ENCODE peak calls at places on chromosomes 7 and 10, in seven cellular contexts. One of them, this sample, is unnamed.

GRCh38 chr7:45068236-45069023 is 20.3 kb downstream of the NACAD start:
- DNase-seq in tibial nerve: no peak
- DNase-seq in head of caudate nucleus: no peak
- DNase-seq in activated T-cell treated with anti-CD3 and anti-CD28 coated beads, Interleukin-2, amount 50 U/mL, for 1 hour: no peak
- DNase-seq in NCI-H2029 treated with DMSO at 0.1 percent for 48 hours: no peak
- DNase-seq in COLO829: no peak
- DNase-seq in NCI-H2081: no peak
- DNase-seq in this sample: no peak

GRCh38 chr7:139737221-139738100 is 40.3 kb downstream of the HIPK2 start:
- DNase-seq in tibial nerve: no peak
- DNase-seq in head of caudate nucleus: no peak
- DNase-seq in activated T-cell treated with anti-CD3 and anti-CD28 coated beads, Interleukin-2, amount 50 U/mL, for 1 hour: no peak
- DNase-seq in NCI-H2029 treated with DMSO at 0.1 percent for 48 hours: no peak
- DNase-seq in COLO829: no peak
- DNase-seq in NCI-H2081: peak; percentile 23
- DNase-seq in this sample: no peak

GRCh38 chr10:96705134-96705533 is 15.2 kb downstream of the PIK3AP1 start:
- DNase-seq in tibial nerve: no peak
- DNase-seq in head of caudate nucleus: no peak
- DNase-seq in activated T-cell treated with anti-CD3 and anti-CD28 coated beads, Interleukin-2, amount 50 U/mL, for 1 hour: no peak
- DNase-seq in NCI-H2029 treated with DMSO at 0.1 percent for 48 hours: no peak
- DNase-seq in COLO829: no peak
- DNase-seq in NCI-H2081: no peak
- DNase-seq in this sample: no peak

GRCh38 chr10:3430501-3430900 is 257.9 kb upstream of the PITRM1 start:
- DNase-seq in tibial nerve: no peak
- DNase-seq in head of caudate nucleus: peak; percentile 21
- DNase-seq in activated T-cell treated with anti-CD3 and anti-CD28 coated beads, Interleukin-2, amount 50 U/mL, for 1 hour: no peak
- DNase-seq in NCI-H2029 treated with DMSO at 0.1 percent for 48 hours: no peak
- DNase-seq in COLO829: no peak
- DNase-seq in NCI-H2081: no peak
- DNase-seq in this sample: no peak

GRCh38 chr7:13829914-13830603 is 159.4 kb downstream of the ETV1 start:
- DNase-seq in tibial nerve: no peak
- DNase-seq in head of caudate nucleus: no peak
- DNase-seq in activated T-cell treated with anti-CD3 and anti-CD28 coated beads, Interleukin-2, amount 50 U/mL, for 1 hour: no peak
- DNase-seq in NCI-H2029 treated with DMSO at 0.1 percent for 48 hours: no peak
- DNase-seq in COLO829: no peak
- DNase-seq in NCI-H2081: peak; percentile 81
- DNase-seq in this sample: no peak

GRCh38 chr7:143288836-143289235 is 685 bp downstream of the CASP2 start:
- DNase-seq in tibial nerve: no peak
- DNase-seq in head of caudate nucleus: no peak
- DNase-seq in activated T-cell treated with anti-CD3 and anti-CD28 coated beads, Interleukin-2, amount 50 U/mL, for 1 hour: no peak
- DNase-seq in NCI-H2029 treated with DMSO at 0.1 percent for 48 hours: no peak
- DNase-seq in COLO829: peak; percentile 50
- DNase-seq in NCI-H2081: no peak
- DNase-seq in this sample: no peak

GRCh38 chr7:42650171-42650570 is 261.7 kb downstream of the C7orf25 start:
- DNase-seq in tibial nerve: no peak
- DNase-seq in head of caudate nucleus: peak; percentile 62
- DNase-seq in activated T-cell treated with anti-CD3 and anti-CD28 coated beads, Interleukin-2, amount 50 U/mL, for 1 hour: no peak
- DNase-seq in NCI-H2029 treated with DMSO at 0.1 percent for 48 hours: no peak
- DNase-seq in COLO829: peak; percentile 89
- DNase-seq in NCI-H2081: no peak
- DNase-seq in this sample: no peak

GRCh38 chr10:93261961-93262610 is 188.4 kb downstream of the CYP26A1 start:
- DNase-seq in tibial nerve: no peak
- DNase-seq in head of caudate nucleus: no peak
- DNase-seq in activated T-cell treated with anti-CD3 and anti-CD28 coated beads, Interleukin-2, amount 50 U/mL, for 1 hour: no peak
- DNase-seq in NCI-H2029 treated with DMSO at 0.1 percent for 48 hours: no peak
- DNase-seq in COLO829: peak; percentile 14
- DNase-seq in NCI-H2081: no peak
- DNase-seq in this sample: no peak

GRCh38 chr10:29702288-29703164 is 67.8 kb upstream of the SVIL start:
- DNase-seq in tibial nerve: no peak
- DNase-seq in head of caudate nucleus: peak; percentile 27
- DNase-seq in activated T-cell treated with anti-CD3 and anti-CD28 coated beads, Interleukin-2, amount 50 U/mL, for 1 hour: no peak
- DNase-seq in NCI-H2029 treated with DMSO at 0.1 percent for 48 hours: no peak
- DNase-seq in COLO829: no peak
- DNase-seq in NCI-H2081: no peak
- DNase-seq in this sample: no peak

GRCh38 chr10:72425133-72425532 is 70.4 kb upstream of the DNAJB12 start:
- DNase-seq in tibial nerve: no peak
- DNase-seq in head of caudate nucleus: peak; percentile 82
- DNase-seq in activated T-cell treated with anti-CD3 and anti-CD28 coated beads, Interleukin-2, amount 50 U/mL, for 1 hour: no peak
- DNase-seq in NCI-H2029 treated with DMSO at 0.1 percent for 48 hours: no peak
- DNase-seq in COLO829: peak; percentile 36
- DNase-seq in NCI-H2081: no peak
- DNase-seq in this sample: no peak

This sample was measured in prostate gland.